ENCODE peak calls at places on chromosome 13, in four cellular contexts. G is A549, H is GM12878, W is K562. T is an unnamed sample.

GRCh38 chr13:79637086-79637763 is 156.3 kb downstream of the NDFIP2 start:
- DNase-seq in H (no peak), W (no peak), G (no peak), T (no peak)

GRCh38 chr13:46577656-46578589 is 25.0 kb downstream of the LRCH1 start:
- DNase-seq in W (no peak), G (no peak), H (no peak), T (peak; percentile 33)

GRCh38 chr13:21694831-21695230 is 24.0 kb downstream of the FGF9 start:
- DNase-seq in W (no peak), G (no peak), H (no peak), T (no peak)

GRCh38 chr13:35851238-35851814 is 279.9 kb downstream of the DCLK1 start:
- DNase-seq in W (no peak), H (no peak), G (no peak), T (no peak)

GRCh38 chr13:51451467-51452390 is 1.1 kb downstream of the INTS6 start:
- DNase-seq in G (peak; percentile 41), H (no peak), W (peak; percentile 64), T (peak; percentile 57)

GRCh38 chr13:111330211-111330610 is 9.8 kb downstream of the TEX29 start:
- DNase-seq in G (no peak), W (no peak), H (no peak), T (no peak)

GRCh38 chr13:109666656-109667448 is 119.5 kb downstream of the IRS2 start:
- DNase-seq in G (peak; percentile 10), W (no peak), H (no peak), T (peak; percentile 16)

GRCh38 chr13:61128850-61129645 is 286.6 kb downstream of the PCDH20 start:
- DNase-seq in H (no peak), W (no peak), G (no peak), T (no peak)

GRCh38 chr13:36086117-36086516 is 45.1 kb downstream of the DCLK1 start:
- DNase-seq in H (no peak), W (no peak), G (no peak), T (no peak)

GRCh38 chr13:59016250-59016649 is 1147.5 kb downstream of the DIAPH3 start:
- DNase-seq in W (no peak), G (no peak), H (no peak), T (no peak)

GRCh38 chr13:30004204-30004603 is 153.8 kb upstream of the UBL3 start:
- DNase-seq in W (no peak), G (no peak), H (no peak), T (peak; percentile 48)

DNA sequence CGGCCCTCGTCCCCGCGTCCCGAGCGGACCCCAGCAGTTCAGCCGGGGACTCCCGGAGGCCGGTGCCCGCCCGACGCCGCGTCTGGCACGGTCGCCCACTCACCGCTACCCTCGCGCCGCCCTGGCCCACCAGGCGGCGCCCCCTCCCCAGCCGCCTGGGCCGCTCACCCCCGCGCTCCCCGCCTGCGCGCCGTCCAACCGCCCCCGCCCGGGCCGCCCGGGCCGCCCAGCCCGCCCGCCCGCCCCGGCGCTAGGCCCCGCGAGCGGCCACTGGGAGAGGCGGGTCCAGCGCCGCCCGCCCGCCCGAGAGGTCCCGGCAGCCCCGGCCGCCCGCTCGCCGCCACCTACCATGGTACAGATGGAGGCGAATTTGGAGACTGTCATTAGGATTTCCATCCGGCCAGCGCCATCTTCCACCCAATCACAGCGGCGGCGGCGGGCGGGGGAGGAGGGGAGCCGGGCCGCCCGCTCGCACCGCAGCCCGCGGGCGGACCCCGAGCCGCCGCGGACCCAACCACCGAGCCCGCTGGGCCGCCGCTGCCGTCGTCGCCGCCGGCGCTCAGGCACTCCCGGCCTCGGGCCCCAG is at the start of gene USP12:
- DNase-seq in W (peak; percentile 63), G (no peak), H (no peak), T (peak; percentile 22)
- TF ChIP-seq ELK1 in W (no peak), G (no peak), H (no peak), T (no peak)

DNA sequence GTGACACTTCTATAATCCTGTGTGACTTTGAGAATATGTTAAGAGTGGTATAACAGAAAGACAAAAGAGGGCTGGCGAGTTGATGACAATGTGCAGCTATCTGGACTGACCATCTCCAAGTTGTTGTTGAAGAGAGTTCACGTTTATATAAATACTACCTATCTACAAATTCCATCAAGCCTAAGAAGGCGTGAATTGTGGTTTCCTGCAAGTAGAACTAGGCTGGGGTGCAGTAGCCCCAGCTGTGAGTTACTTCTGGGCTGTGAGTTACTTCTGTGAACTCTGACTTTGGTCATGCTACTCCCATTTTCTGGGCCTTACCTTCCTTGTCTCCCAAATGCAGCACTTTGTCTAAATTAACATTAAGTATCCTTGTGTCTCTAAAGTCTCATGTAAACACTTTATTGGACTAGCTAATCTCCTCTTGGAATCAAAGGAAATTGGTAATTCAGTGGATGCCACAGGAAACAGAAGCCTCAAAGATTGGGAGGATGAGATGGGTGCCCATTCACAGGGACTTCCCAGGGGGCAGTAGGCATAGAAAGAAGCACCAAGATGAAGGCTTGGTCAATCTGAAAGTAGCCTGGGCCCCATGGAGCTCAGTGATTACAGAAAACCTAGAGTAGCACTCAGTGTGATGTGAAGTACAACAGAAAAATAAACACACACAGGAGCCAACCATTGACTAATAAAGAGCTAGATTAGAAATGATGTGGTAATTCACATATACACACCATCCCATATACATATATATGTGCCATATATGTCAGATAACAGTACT is 560.8 kb downstream of the TBC1D4 start:
- DNase-seq in G (no peak), H (no peak), W (peak; percentile 5), T (no peak)
- TF ChIP-seq ELK1 in G (no peak), H (no peak), W (no peak), T (no peak)

GRCh38 chr13:39777527-39778061 is 122.1 kb downstream of the COG6 start:
- DNase-seq in G (peak; percentile 8), H (no peak), W (no peak), T (peak; percentile 90)
- TF ChIP-seq ELK1 in G (no peak), H (no peak), W (no peak), T (no peak)

DNA sequence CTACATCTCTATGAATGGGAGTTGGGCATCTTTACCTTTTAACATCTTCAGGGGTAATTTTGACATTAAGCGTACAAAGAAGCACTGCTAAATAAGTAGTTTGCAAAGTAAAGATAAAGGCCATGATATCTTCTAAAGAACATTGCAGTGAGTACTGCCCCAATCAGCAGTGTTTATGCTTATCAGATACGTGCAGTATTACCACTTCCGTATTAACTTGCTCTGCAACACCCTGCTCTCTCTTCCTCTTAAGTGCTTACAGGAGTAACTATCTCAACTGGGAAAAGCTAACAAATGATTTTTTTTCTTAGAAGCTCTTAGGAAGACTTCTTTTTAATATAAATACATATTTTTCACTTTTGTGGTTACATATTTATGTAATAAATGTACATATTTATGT is 793.7 kb upstream of the SLC10A2 start:
- DNase-seq in H (no peak), G (no peak), W (no peak), T (no peak)
- TF ChIP-seq ELK1 in H (no peak), G (no peak), W (no peak), T (no peak)

DNA sequence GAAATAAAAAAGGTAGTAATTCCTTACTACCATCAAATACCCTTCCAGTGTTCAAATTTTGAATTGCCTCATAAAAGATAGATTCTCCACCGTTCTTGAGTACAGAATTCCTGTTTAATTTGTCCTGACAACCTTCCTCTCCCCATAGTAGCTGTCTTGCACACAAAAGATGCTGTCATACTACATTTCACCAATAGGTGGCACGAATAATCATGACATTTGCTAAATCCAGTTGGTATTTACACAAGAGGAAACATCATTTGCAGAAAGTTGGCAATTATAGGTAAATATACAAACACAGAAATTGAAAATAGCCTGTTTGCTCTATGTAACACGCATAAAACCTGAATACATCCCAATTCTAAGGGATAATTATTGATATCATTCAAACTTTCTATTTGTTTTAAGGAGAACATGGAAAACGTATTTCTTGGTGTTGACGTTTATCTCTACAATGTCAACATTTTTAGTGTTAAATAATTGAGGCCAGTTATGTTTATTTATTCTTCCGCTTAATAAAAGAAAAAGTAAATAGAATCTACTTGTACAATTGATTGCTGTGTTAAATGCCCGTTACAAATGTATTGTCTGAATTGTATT is 58.3 kb upstream of the CLDN10 start:
- DNase-seq in G (peak; percentile 48), H (no peak), W (peak; percentile 59), T (peak; percentile 62)
- TF ChIP-seq ELK1 in G (no peak), H (no peak), W (no peak), T (no peak)

GRCh38 chr13:24997367-24997967 is 98.5 kb upstream of the PABPC3 start:
- DNase-seq in G (peak; percentile 11), W (peak; percentile 17), H (no peak), T (peak; percentile 27)
- TF ChIP-seq ELK1 in G (no peak), W (no peak), H (no peak), T (no peak)

DNA sequence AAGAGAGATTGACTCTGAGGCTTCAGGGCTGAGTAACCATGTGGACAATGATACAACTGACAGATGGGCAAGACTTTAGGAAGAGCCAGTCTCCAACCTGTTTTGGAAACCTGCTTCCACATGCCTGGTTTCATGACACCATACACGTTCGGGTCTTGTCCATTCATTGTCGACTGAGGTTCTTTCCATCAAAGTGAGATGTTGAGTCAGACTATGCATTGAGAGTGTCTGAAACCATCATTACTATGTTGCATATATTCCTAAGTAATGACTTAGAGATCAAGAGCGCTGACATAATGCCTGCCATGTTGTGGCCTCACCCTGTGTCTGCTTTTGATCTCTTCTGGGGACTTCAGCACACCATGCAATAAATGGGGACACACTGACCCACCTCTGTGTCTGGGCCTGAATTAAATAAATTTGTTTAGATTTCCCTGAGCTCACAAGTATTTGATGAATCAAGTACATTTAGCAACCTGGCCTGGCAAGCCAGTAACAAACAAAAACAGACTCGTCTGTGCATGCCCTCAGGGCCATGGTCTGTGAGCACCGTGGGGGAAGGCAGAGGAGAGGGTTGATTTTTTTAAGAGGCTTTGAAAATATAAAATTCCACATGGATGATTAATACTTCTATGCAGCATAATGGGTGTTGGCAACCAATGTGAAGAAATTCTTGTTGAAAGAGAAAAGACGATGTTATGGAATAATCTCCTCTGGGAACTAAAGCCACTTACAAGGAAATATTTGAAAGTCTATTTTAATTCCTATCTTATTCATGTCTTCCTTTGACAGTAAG is 49.9 kb upstream of the UBAC2 start:
- DNase-seq in G (peak; percentile 20), H (no peak), W (no peak), T (peak; percentile 27)
- TF ChIP-seq ELK1 in G (no peak), H (no peak), W (no peak), T (no peak)

GRCh38 chr13:43058836-43059235 is 35.5 kb downstream of the DNAJC15 start:
- DNase-seq in G (no peak), H (no peak), W (no peak), T (no peak)
- TF ChIP-seq ELK1 in G (no peak), H (no peak), W (no peak), T (no peak)

GRCh38 chr13:19822673-19823072 is 39.9 kb upstream of the PSPC1 start:
- DNase-seq in H (no peak), G (no peak), W (no peak), T (no peak)

GRCh38 chr13:19817510-19818158 is 34.9 kb upstream of the PSPC1 start:
- DNase-seq in W (no peak), G (no peak), H (no peak), T (no peak)

GRCh38 chr13:19817106-19817505 is 34.4 kb upstream of the PSPC1 start:
- DNase-seq in W (no peak), H (no peak), G (no peak), T (no peak)

GRCh38 chr13:19818223-19818842 is 35.6 kb upstream of the PSPC1 start:
- DNase-seq in W (peak; percentile 31), G (peak; percentile 7), H (no peak), T (no peak)
- TF ChIP-seq ELK1 in W (no peak), G (no peak), H (no peak), T (no peak)